ENCODE peak calls at places on chromosomes 5 and 9, in seven cellular contexts. One of them, this sample, is unnamed.
A peak's percentile ranks its signal among the peaks of the same experiment; 100 is the strongest.

GRCh38 chr9:97617939-97618416 is 15.2 kb downstream of the TSTD2 start:
- DNase-seq in transverse colon: no peak
- DNase-seq in cardiac fibroblast: no peak
- DNase-seq in breast epithelium: no peak
- DNase-seq in ovary: no peak
- DNase-seq in CD4-positive, alpha-beta T cell: no peak
- DNase-seq in bronchial epithelial cell: no peak
- DNase-seq in this sample: no peak

GRCh38 chr5:108238936-108239887 is 142.7 kb downstream of the FBXL17 start:
- DNase-seq in transverse colon: no peak
- DNase-seq in cardiac fibroblast: no peak
- DNase-seq in breast epithelium: no peak
- DNase-seq in ovary: no peak
- DNase-seq in CD4-positive, alpha-beta T cell: no peak
- DNase-seq in bronchial epithelial cell: peak; percentile 2
- DNase-seq in this sample: no peak

GRCh38 chr5:146048994-146049703 is 56.2 kb downstream of the PLAC8L1 start:
- DNase-seq in transverse colon: peak; percentile 65
- DNase-seq in cardiac fibroblast: peak; percentile 86
- DNase-seq in breast epithelium: no peak
- DNase-seq in ovary: no peak
- DNase-seq in CD4-positive, alpha-beta T cell: no peak
- DNase-seq in bronchial epithelial cell: peak; percentile 68
- DNase-seq in this sample: peak; percentile 29

GRCh38 chr5:52684056-52684455 is 103.7 kb upstream of the ITGA1 start:
- DNase-seq in transverse colon: no peak
- DNase-seq in cardiac fibroblast: no peak
- DNase-seq in breast epithelium: no peak
- DNase-seq in ovary: no peak
- DNase-seq in CD4-positive, alpha-beta T cell: no peak
- DNase-seq in bronchial epithelial cell: no peak
- DNase-seq in this sample: no peak

GRCh38 chr5:151186538-151186937 is 29.0 kb upstream of the ANXA6 start:
- DNase-seq in transverse colon: no peak
- DNase-seq in cardiac fibroblast: peak; percentile 20
- DNase-seq in breast epithelium: no peak
- DNase-seq in ovary: no peak
- DNase-seq in CD4-positive, alpha-beta T cell: no peak
- DNase-seq in bronchial epithelial cell: no peak
- DNase-seq in this sample: no peak

GRCh38 chr5:104241051-104241450 is 678.5 kb upstream of the NUDT12 start:
- DNase-seq in transverse colon: no peak
- DNase-seq in cardiac fibroblast: peak; percentile 7
- DNase-seq in breast epithelium: no peak
- DNase-seq in ovary: no peak
- DNase-seq in CD4-positive, alpha-beta T cell: no peak
- DNase-seq in bronchial epithelial cell: no peak
- DNase-seq in this sample: no peak

GRCh38 chr9:106481003-106481614 is 381.9 kb upstream of the ZNF462 start:
- DNase-seq in transverse colon: no peak
- DNase-seq in cardiac fibroblast: no peak
- DNase-seq in breast epithelium: no peak
- DNase-seq in ovary: no peak
- DNase-seq in CD4-positive, alpha-beta T cell: no peak
- DNase-seq in bronchial epithelial cell: peak; percentile 18
- DNase-seq in this sample: no peak

GRCh38 chr9:133979921-133980863 is 11.9 kb downstream of the VAV2 start:
- DNase-seq in transverse colon: no peak
- DNase-seq in cardiac fibroblast: no peak
- DNase-seq in breast epithelium: no peak
- DNase-seq in ovary: no peak
- DNase-seq in CD4-positive, alpha-beta T cell: no peak
- DNase-seq in bronchial epithelial cell: no peak
- DNase-seq in this sample: no peak

GRCh38 chr5:862367-863243 is 11.8 kb upstream of the ZDHHC11 start:
- DNase-seq in transverse colon: no peak
- DNase-seq in cardiac fibroblast: no peak
- DNase-seq in breast epithelium: no peak
- DNase-seq in ovary: no peak
- DNase-seq in CD4-positive, alpha-beta T cell: no peak
- DNase-seq in bronchial epithelial cell: no peak
- DNase-seq in this sample: no peak

GRCh38 chr5:168674893-168675482 is 95.8 kb upstream of the PANK3 start:
- DNase-seq in transverse colon: no peak
- DNase-seq in cardiac fibroblast: no peak
- DNase-seq in breast epithelium: no peak
- DNase-seq in ovary: no peak
- DNase-seq in CD4-positive, alpha-beta T cell: no peak
- DNase-seq in bronchial epithelial cell: no peak
- DNase-seq in this sample: no peak

GRCh38 chr9:127809562-127810377 is 7.1 kb downstream of the FPGS start:
- DNase-seq in transverse colon: peak; percentile 77
- DNase-seq in cardiac fibroblast: peak; percentile 68
- DNase-seq in breast epithelium: no peak
- DNase-seq in ovary: no peak
- DNase-seq in CD4-positive, alpha-beta T cell: no peak
- DNase-seq in bronchial epithelial cell: peak; percentile 60
- DNase-seq in this sample: no peak

GRCh38 chr9:110183208-110184145 is 24.5 kb downstream of the C9orf152 start:
- DNase-seq in transverse colon: peak; percentile 81
- DNase-seq in cardiac fibroblast: peak; percentile 87
- DNase-seq in breast epithelium: peak; percentile 59
- DNase-seq in ovary: peak; percentile 38
- DNase-seq in CD4-positive, alpha-beta T cell: peak; percentile 29
- DNase-seq in bronchial epithelial cell: peak; percentile 73
- DNase-seq in this sample: peak; percentile 36

GRCh38 chr5:40288791-40289475 is 390.8 kb upstream of the PTGER4 start:
- DNase-seq in transverse colon: no peak
- DNase-seq in cardiac fibroblast: no peak
- DNase-seq in breast epithelium: no peak
- DNase-seq in ovary: no peak
- DNase-seq in CD4-positive, alpha-beta T cell: no peak
- DNase-seq in bronchial epithelial cell: no peak
- DNase-seq in this sample: no peak

GRCh38 chr5:1020461-1020961 is 11.9 kb downstream of the NKD2 start:
- DNase-seq in transverse colon: no peak
- DNase-seq in cardiac fibroblast: no peak
- DNase-seq in breast epithelium: no peak
- DNase-seq in ovary: no peak
- DNase-seq in CD4-positive, alpha-beta T cell: no peak
- DNase-seq in bronchial epithelial cell: no peak
- DNase-seq in this sample: no peak

GRCh38 chr9:114446036-114446435 is 58.3 kb upstream of the AKNA start:
- DNase-seq in transverse colon: no peak
- DNase-seq in cardiac fibroblast: peak; percentile 49
- DNase-seq in breast epithelium: no peak
- DNase-seq in ovary: no peak
- DNase-seq in CD4-positive, alpha-beta T cell: no peak
- DNase-seq in bronchial epithelial cell: peak; percentile 21
- DNase-seq in this sample: no peak

GRCh38 chr9:33172735-33173238 is 5.7 kb upstream of the B4GALT1 start:
- DNase-seq in transverse colon: no peak
- DNase-seq in cardiac fibroblast: peak; percentile 45
- DNase-seq in breast epithelium: no peak
- DNase-seq in ovary: no peak
- DNase-seq in CD4-positive, alpha-beta T cell: no peak
- DNase-seq in bronchial epithelial cell: no peak
- DNase-seq in this sample: no peak

GRCh38 chr5:36777105-36777757 is 99.3 kb upstream of the NIPBL start:
- DNase-seq in transverse colon: peak; percentile 19
- DNase-seq in cardiac fibroblast: peak; percentile 40
- DNase-seq in breast epithelium: no peak
- DNase-seq in ovary: peak; percentile 15
- DNase-seq in CD4-positive, alpha-beta T cell: no peak
- DNase-seq in bronchial epithelial cell: peak; percentile 25
- DNase-seq in this sample: no peak

GRCh38 chr9:98316445-98317133 is 61.1 kb upstream of the TBC1D2 start:
- DNase-seq in transverse colon: no peak
- DNase-seq in cardiac fibroblast: no peak
- DNase-seq in breast epithelium: no peak
- DNase-seq in ovary: no peak
- DNase-seq in CD4-positive, alpha-beta T cell: no peak
- DNase-seq in bronchial epithelial cell: no peak
- DNase-seq in this sample: no peak

GRCh38 chr5:173972844-173973613 is 15.9 kb upstream of the C5orf47 start:
- DNase-seq in transverse colon: peak; percentile 86
- DNase-seq in cardiac fibroblast: peak; percentile 89
- DNase-seq in breast epithelium: peak; percentile 92
- DNase-seq in ovary: peak; percentile 80
- DNase-seq in CD4-positive, alpha-beta T cell: peak; percentile 68
- DNase-seq in bronchial epithelial cell: peak; percentile 59
- DNase-seq in this sample: peak; percentile 76

DNA sequence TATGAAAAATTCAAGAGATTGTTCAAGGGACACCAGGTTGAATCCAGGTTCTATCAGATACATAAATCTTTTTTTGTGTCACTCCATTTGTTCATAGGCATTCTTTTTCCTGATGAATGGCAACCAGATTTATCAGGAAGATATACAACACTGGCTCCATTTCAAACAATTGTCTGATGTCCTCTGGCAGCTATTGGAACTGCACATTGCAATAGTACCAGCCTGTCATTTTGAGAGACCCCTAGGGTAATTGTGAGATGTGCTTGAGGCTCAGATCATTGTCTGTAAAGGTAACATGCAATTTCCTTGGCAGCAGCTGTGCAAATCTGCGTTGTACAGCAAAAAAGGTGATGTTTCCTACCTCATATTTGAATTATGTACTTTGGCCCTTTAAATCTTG is 25.9 kb downstream of the KCTD16 start:
- DNase-seq in transverse colon: no peak
- DNase-seq in cardiac fibroblast: no peak
- DNase-seq in breast epithelium: no peak
- DNase-seq in ovary: no peak
- DNase-seq in CD4-positive, alpha-beta T cell: no peak
- DNase-seq in bronchial epithelial cell: no peak
- DNase-seq in this sample: no peak
- TF ChIP-seq CTCF in transverse colon: no peak
- TF ChIP-seq CTCF in cardiac fibroblast: no peak
- TF ChIP-seq CTCF in breast epithelium: no peak
- TF ChIP-seq CTCF in ovary: no peak
- TF ChIP-seq CTCF in CD4-positive, alpha-beta T cell: no peak
- TF ChIP-seq CTCF in bronchial epithelial cell: no peak
- TF ChIP-seq CTCF in this sample: no peak

DNA sequence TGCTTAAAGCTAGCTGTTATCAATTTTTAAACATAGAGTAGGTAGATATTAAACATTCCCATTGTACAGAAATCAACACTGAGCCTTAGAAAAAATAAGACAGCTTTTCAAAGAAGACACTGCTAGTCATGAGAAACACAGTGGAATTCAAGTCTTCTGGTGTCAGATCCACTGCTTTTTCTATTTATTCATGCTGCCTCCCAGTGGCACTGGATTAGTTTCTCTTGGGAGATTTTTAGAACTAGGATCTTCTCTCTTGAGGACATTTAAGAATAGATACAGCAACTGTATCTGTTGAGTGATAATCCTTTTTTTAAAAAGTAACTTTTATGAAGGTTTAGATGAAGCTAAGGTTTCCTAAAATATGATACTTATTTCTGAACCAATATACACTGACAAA is 1635.4 kb upstream of the C9orf72 start:
- DNase-seq in transverse colon: no peak
- DNase-seq in cardiac fibroblast: no peak
- DNase-seq in breast epithelium: no peak
- DNase-seq in ovary: no peak
- DNase-seq in CD4-positive, alpha-beta T cell: no peak
- DNase-seq in bronchial epithelial cell: no peak
- DNase-seq in this sample: no peak
- TF ChIP-seq CTCF in transverse colon: no peak
- TF ChIP-seq CTCF in cardiac fibroblast: no peak
- TF ChIP-seq CTCF in breast epithelium: no peak
- TF ChIP-seq CTCF in ovary: no peak
- TF ChIP-seq CTCF in CD4-positive, alpha-beta T cell: no peak
- TF ChIP-seq CTCF in bronchial epithelial cell: no peak
- TF ChIP-seq CTCF in this sample: peak; percentile 36

DNA sequence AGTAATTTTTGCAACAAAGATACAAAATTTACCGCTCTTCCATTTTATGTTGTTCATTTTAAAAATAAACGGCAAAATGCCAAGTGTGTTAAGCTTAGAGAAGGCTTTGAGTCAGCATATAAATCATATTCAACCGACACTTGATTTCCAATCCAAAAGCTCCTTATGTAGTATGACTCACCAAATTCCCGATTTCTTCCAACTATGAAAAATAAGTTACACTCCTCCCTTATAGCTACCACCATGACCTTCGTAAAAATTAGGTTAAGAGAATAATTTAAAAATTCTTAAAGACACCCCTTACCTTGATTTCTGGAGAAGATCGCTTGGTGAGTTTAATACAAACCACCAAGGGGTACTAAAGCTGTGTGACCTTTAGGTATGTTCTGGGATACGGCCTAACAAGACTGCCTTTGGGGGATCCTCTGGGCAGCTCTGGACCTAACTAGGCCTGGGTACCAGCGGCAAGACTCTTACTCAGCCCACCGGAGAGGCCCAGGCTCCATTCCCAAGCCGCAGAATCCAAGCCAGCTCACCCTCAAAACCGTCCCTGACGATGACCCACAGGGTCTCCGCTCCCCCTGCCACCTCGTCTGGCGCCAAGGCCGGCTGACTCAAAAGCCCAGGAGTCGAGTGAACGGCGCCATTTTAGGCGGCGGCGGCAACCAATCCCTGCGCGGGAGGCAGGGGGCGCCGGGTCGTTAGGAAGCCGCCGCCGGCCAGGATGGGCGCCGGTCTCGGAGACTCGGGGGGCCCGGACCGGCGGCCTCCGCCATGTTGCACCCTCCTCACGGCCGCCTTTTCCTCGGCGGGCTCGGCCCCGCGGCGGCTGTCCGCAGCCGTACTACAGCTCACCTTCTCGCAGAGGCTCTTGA is 731 bp downstream of the PPP2CA start:
- DNase-seq in transverse colon: peak; percentile 62
- DNase-seq in cardiac fibroblast: peak; percentile 63
- DNase-seq in breast epithelium: peak; percentile 61
- DNase-seq in ovary: peak; percentile 64
- DNase-seq in CD4-positive, alpha-beta T cell: peak; percentile 50
- DNase-seq in bronchial epithelial cell: peak; percentile 87
- DNase-seq in this sample: no peak
- TF ChIP-seq CTCF in transverse colon: peak; percentile 4
- TF ChIP-seq CTCF in cardiac fibroblast: no peak
- TF ChIP-seq CTCF in breast epithelium: no peak
- TF ChIP-seq CTCF in ovary: peak; percentile 47
- TF ChIP-seq CTCF in CD4-positive, alpha-beta T cell: no peak
- TF ChIP-seq CTCF in bronchial epithelial cell: peak; percentile 21
- TF ChIP-seq CTCF in this sample: no peak

DNA sequence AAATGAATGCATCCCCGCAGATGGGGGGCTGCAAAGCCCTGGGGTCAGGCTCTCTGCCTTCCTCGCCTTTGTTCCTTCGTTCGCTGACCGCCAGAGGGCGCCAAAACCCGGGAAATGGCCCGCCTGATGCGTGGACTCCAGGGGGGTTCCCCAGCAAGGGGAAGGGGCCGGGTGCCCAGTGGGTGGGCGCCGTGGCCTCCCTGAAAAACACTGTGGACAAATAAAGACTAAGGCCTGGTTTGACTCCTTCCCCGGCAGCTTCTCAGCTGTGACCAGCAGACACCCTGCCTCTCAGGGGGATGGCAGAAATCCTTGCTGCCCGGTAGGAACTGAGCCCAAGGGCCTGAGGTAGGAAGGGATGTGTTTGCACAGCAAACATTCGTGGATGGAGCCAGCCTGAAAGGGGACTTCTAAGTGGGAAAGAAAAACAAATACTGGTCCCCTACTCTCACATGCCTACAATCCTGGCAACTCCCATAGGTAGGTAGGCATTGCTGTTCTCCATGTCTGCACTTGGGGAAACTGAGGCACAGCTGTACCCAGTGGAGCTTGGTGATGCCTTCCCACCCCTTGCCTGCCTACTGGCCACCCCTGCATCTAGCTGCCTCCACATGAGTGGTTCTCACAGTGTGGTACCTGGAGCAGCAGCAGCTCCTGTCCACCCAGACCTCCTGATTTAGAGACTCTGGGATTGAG is 57.7 kb downstream of the DUSP1 start:
- DNase-seq in transverse colon: peak; percentile 57
- DNase-seq in cardiac fibroblast: peak; percentile 39
- DNase-seq in breast epithelium: no peak
- DNase-seq in ovary: peak; percentile 62
- DNase-seq in CD4-positive, alpha-beta T cell: peak; percentile 73
- DNase-seq in bronchial epithelial cell: no peak
- DNase-seq in this sample: no peak
- TF ChIP-seq CTCF in transverse colon: peak; percentile 94
- TF ChIP-seq CTCF in cardiac fibroblast: peak; percentile 86
- TF ChIP-seq CTCF in breast epithelium: peak; percentile 91
- TF ChIP-seq CTCF in ovary: peak; percentile 94
- TF ChIP-seq CTCF in CD4-positive, alpha-beta T cell: peak; percentile 99
- TF ChIP-seq CTCF in bronchial epithelial cell: peak; percentile 85
- TF ChIP-seq CTCF in this sample: peak; percentile 71

This sample was measured in D721Med.